ENCODE peak calls at places on chromosomes 12 and 14, in eight cellular contexts. D, T, O, Y, W, J, H and M are unnamed samples.

GRCh38 chr12:79300199-79300568 is 390.6 kb downstream of the PAWR start:
- DNase-seq in D (peak; percentile 68), T (no peak), O (no peak), Y (no peak), W (no peak), J (peak; percentile 62), H (no peak), M (no peak)

GRCh38 chr14:85387181-85387580 is 142.8 kb upstream of the FLRT2 start:
- DNase-seq in D (no peak), T (no peak), O (no peak), Y (no peak), W (no peak), J (peak; percentile 39), H (no peak), M (no peak)

GRCh38 chr14:56119221-56119967 is 1.2 kb downstream of the PELI2 start:
- DNase-seq in D (peak; percentile 30), T (no peak), O (no peak), Y (peak; percentile 14), W (peak; percentile 16), J (peak; percentile 68), H (peak; percentile 85), M (peak; percentile 42)

GRCh38 chr12:50055831-50056628 is 1.4 kb upstream of the ASIC1 start:
- DNase-seq in D (peak; percentile 63), T (peak; percentile 27), O (peak; percentile 47), Y (peak; percentile 81), W (peak; percentile 38), J (peak; percentile 79), H (no peak), M (peak; percentile 32)

GRCh38 chr12:92304335-92305066 is 158.9 kb upstream of the BTG1 start:
- DNase-seq in D (no peak), T (no peak), O (no peak), Y (no peak), W (no peak), J (peak; percentile 61), H (no peak), M (peak; percentile 13)

GRCh38 chr12:25496098-25496587 is 56.9 kb downstream of the LMNTD1 start:
- DNase-seq in D (no peak), T (no peak), O (no peak), Y (no peak), W (no peak), J (peak; percentile 81), H (no peak), M (no peak)

GRCh38 chr14:57390806-57391562 is 598 bp downstream of the NAA30 start:
- DNase-seq in D (peak; percentile 35), T (peak; percentile 13), O (peak; percentile 23), Y (no peak), W (peak; percentile 43), J (peak; percentile 58), H (peak; percentile 81), M (no peak)

GRCh38 chr12:16454481-16454880 is 107.0 kb downstream of the MGST1 start:
- DNase-seq in D (peak; percentile 42), T (no peak), O (no peak), Y (no peak), W (no peak), J (no peak), H (no peak), M (no peak)

GRCh38 chr14:23877538-23878180 is 75.9 kb upstream of the DHRS4 start:
- DNase-seq in D (no peak), T (no peak), O (no peak), Y (no peak), W (no peak), J (no peak), H (no peak), M (no peak)

GRCh38 chr14:71468701-71469100 is 463.5 kb upstream of the RGS6 start:
- DNase-seq in D (no peak), T (no peak), O (no peak), Y (no peak), W (no peak), J (no peak), H (no peak), M (no peak)

GRCh38 chr12:94714378-94714777 is 64.0 kb upstream of the TMCC3 start:
- DNase-seq in D (peak; percentile 87), T (no peak), O (no peak), Y (no peak), W (no peak), J (peak; percentile 83), H (no peak), M (peak; percentile 81)

GRCh38 chr12:88575361-88575959 is 4.8 kb downstream of the KITLG start:
- DNase-seq in D (no peak), T (no peak), O (no peak), Y (no peak), W (no peak), J (peak; percentile 36), H (no peak), M (no peak)